ENCODE peak calls at places on chromosomes 16 and 17, in nine cellular contexts. L is activated T-cell treated with anti-CD3 and anti-CD28 coated beads for 24 hours; W is SHP77; H is NCI-H1105; V is K562; K is GM19239; T is NCI-H1092 treated with DMSO at 0.1 percent for 48 hours; Z is stimulated activated naive CD4-positive, alpha-beta T cell; N is neuronal stem cell. I is an unnamed sample.

GRCh38 chr17:76094046-76094445 is 9.5 kb downstream of the EXOC7 start:
- DNase-seq in Z (no peak), L (no peak), H (no peak), W (no peak), K (no peak), N (no peak), V (no peak), T (no peak), I (no peak)

GRCh38 chr17:12227547-12227946 is 206.9 kb downstream of the MAP2K4 start:
- DNase-seq in W (no peak), T (no peak), K (no peak), H (no peak), Z (no peak), N (no peak), V (peak; percentile 12), L (no peak), I (no peak)

GRCh38 chr16:49183911-49184310 is 97.7 kb downstream of the CBLN1 start:
- DNase-seq in Z (no peak), K (no peak), L (no peak), V (peak; percentile 26), T (peak; percentile 73), N (peak; percentile 15), H (peak; percentile 55), W (peak; percentile 37), I (no peak)

GRCh38 chr16:89037261-89038152 is 56.1 kb upstream of the ACSF3 start:
- DNase-seq in T (no peak), W (no peak), H (no peak), K (no peak), Z (peak; percentile 34), V (peak; percentile 81), N (peak; percentile 71), L (no peak), I (no peak)

GRCh38 chr17:61307905-61308886 is 91.4 kb upstream of the TBX2 start:
- DNase-seq in W (no peak), K (no peak), Z (no peak), H (no peak), L (no peak), V (no peak), N (no peak), T (no peak), I (no peak)

GRCh38 chr17:64190468-64190867 is 60.5 kb upstream of the ERN1 start:
- DNase-seq in T (peak; percentile 21), Z (no peak), W (peak; percentile 7), N (no peak), V (no peak), H (no peak), L (no peak), K (no peak), I (no peak)

GRCh38 chr16:86934581-86935322 is 356.4 kb downstream of the FOXL1 start:
- DNase-seq in Z (no peak), H (no peak), L (no peak), T (no peak), V (no peak), N (no peak), W (no peak), K (no peak), I (no peak)

GRCh38 chr16:67995423-67995822 is 3.9 kb downstream of the DPEP2 start:
- DNase-seq in L (no peak), H (no peak), T (no peak), V (no peak), N (no peak), Z (no peak), W (no peak), K (no peak), I (no peak)

GRCh38 chr17:55265434-55266021 is 768 bp downstream of the HLF start:
- DNase-seq in K (no peak), V (peak; percentile 14), W (no peak), Z (peak; percentile 5), H (no peak), T (peak; percentile 15), L (no peak), N (no peak), I (no peak)

GRCh38 chr17:38358586-38359513 is 7.2 kb downstream of the SOCS7 start:
- DNase-seq in N (no peak), Z (no peak), L (no peak), W (no peak), H (no peak), V (no peak), T (peak; percentile 27), K (no peak), I (no peak)

GRCh38 chr17:74351552-74352210 is 10.0 kb downstream of the BTBD17 start:
- DNase-seq in K (no peak), T (no peak), L (no peak), V (peak; percentile 48), H (no peak), N (peak; percentile 51), Z (no peak), W (no peak), I (no peak)

GRCh38 chr17:80263253-80264047 is 2.8 kb downstream of the RNF213 start:
- DNase-seq in T (peak; percentile 10), H (no peak), K (peak; percentile 83), Z (peak; percentile 75), N (no peak), L (peak; percentile 88), V (no peak), W (peak; percentile 81), I (peak; percentile 95)

GRCh38 chr16:84913315-84913714 is 93.5 kb downstream of the CRISPLD2 start:
- DNase-seq in V (peak; percentile 69), K (no peak), W (peak; percentile 59), H (no peak), Z (no peak), L (no peak), T (peak; percentile 18), N (no peak), I (no peak)

GRCh38 chr16:30567991-30568638 is 3.4 kb downstream of the ZNF688 start:
- DNase-seq in T (no peak), K (no peak), L (no peak), Z (peak; percentile 80), V (no peak), H (no peak), W (peak; percentile 22), N (no peak), I (peak; percentile 65)

GRCh38 chr16:53878216-53878615 is 174.3 kb downstream of the FTO start:
- DNase-seq in N (no peak), W (no peak), L (no peak), H (no peak), Z (no peak), K (no peak), T (no peak), V (no peak), I (no peak)

GRCh38 chr17:79652999-79653643 is 42.3 kb upstream of the RBFOX3 start:
- DNase-seq in K (no peak), N (no peak), L (no peak), V (no peak), Z (no peak), H (no peak), W (no peak), T (no peak), I (no peak)

GRCh38 chr17:40490289-40490853 is 11.1 kb downstream of the TNS4 start:
- DNase-seq in W (peak; percentile 18), T (no peak), Z (peak; percentile 15), K (no peak), N (no peak), L (no peak), H (no peak), V (no peak), I (no peak)

GRCh38 chr16:29148867-29149272 is 164.0 kb downstream of the LAT start:
- DNase-seq in K (no peak), V (no peak), L (peak; percentile 41), T (no peak), W (no peak), Z (peak; percentile 88), N (no peak), H (no peak), I (no peak)

GRCh38 chr16:61654962-61655361 is 381.3 kb downstream of the CDH8 start:
- DNase-seq in K (no peak), V (no peak), H (no peak), Z (no peak), T (no peak), L (no peak), W (no peak), N (no peak), I (no peak)

GRCh38 chr16:30956601-30957455 is 726 bp upstream of the SETD1A start:
- DNase-seq in Z (peak; percentile 81), N (peak; percentile 72), T (peak; percentile 79), H (peak; percentile 55), V (peak; percentile 88), L (peak; percentile 88), K (peak; percentile 67), W (peak; percentile 77), I (no peak)

GRCh38 chr17:34769049-34769448 is 189.7 kb downstream of the TMEM132E start:
- DNase-seq in N (no peak), H (no peak), V (no peak), L (no peak), Z (no peak), T (no peak), W (no peak), K (no peak), I (no peak)

GRCh38 chr17:78342438-78343098 is 17.3 kb downstream of the SOCS3 start:
- DNase-seq in W (no peak), T (no peak), H (no peak), K (no peak), N (no peak), L (no peak), Z (no peak), V (no peak), I (no peak)

GRCh38 chr17:4130715-4131114 is 12.1 kb downstream of the ZZEF1 start:
- DNase-seq in K (no peak), T (no peak), V (peak; percentile 13), N (no peak), H (no peak), L (no peak), W (no peak), Z (no peak), I (no peak)

GRCh38 chr17:83052241-83052564 is 27.2 kb upstream of the METRNL start:
- DNase-seq in N (no peak), Z (no peak), H (no peak), W (no peak), V (no peak), T (no peak), K (no peak), L (no peak), I (no peak)

GRCh38 chr17:82300707-82301270 is 16.6 kb downstream of the CD7 start:
- DNase-seq in L (no peak), W (peak; percentile 66), T (no peak), N (no peak), V (peak; percentile 59), H (no peak), K (no peak), Z (peak; percentile 52), I (no peak)

GRCh38 chr17:81553018-81553615 is 964 bp upstream of the FAAP100 start:
- DNase-seq in K (peak; percentile 89), V (peak; percentile 57), Z (peak; percentile 83), H (peak; percentile 87), T (peak; percentile 62), N (peak; percentile 72), L (peak; percentile 67), W (peak; percentile 94), I (peak; percentile 73)

GRCh38 chr17:35799942-35800341 is 4.5 kb upstream of the MMP28 start:
- DNase-seq in N (no peak), V (no peak), Z (no peak), H (peak; percentile 2), T (peak; percentile 85), K (no peak), L (no peak), W (no peak), I (no peak)

GRCh38 chr16:49528035-49528434 is 154.4 kb downstream of the C16orf78 start:
- DNase-seq in W (no peak), V (no peak), N (no peak), Z (peak; percentile 46), H (no peak), L (peak; percentile 8), T (peak; percentile 41), K (no peak), I (no peak)

GRCh38 chr17:58344047-58344790 is 7.8 kb downstream of the SUPT4H1 start:
- DNase-seq in K (no peak), Z (peak; percentile 76), T (no peak), V (no peak), W (no peak), N (no peak), H (no peak), L (peak; percentile 86), I (peak; percentile 97)

GRCh38 chr16:82055728-82056549 is 20.9 kb downstream of the HSD17B2 start:
- DNase-seq in N (no peak), T (no peak), H (peak; percentile 17), L (no peak), W (no peak), V (no peak), K (no peak), Z (no peak), I (no peak)

GRCh38 chr17:39404542-39405378 is 3.3 kb upstream of the FBXL20 start:
- DNase-seq in W (no peak), N (no peak), H (no peak), Z (no peak), V (peak; percentile 20), T (no peak), K (no peak), L (peak; percentile 25), I (no peak)

I was measured in GM12864.